ENCODE peak calls at places on chromosome 15, in eight cellular contexts. B is sigmoid colon, Z is uterus, Q is psoas muscle, J is Panc1, R is right atrium auricular region, U is hepatocyte, A is adrenal gland. Y is an unnamed sample.

GRCh38 chr15:81166949-81167816 is 29.5 kb upstream of the IL16 start:
- DNase-seq in Z (no peak), A (no peak), B (no peak), U (no peak), R (no peak), J (no peak), Q (no peak), Y (no peak)

GRCh38 chr15:85858586-85859375 is 64.1 kb upstream of the KLHL25 start:
- DNase-seq in B (peak), J (no peak), Q (peak), U (peak), A (peak), R (peak), Z (peak), Y (peak)

GRCh38 chr15:91853968-91854943 is 748 bp downstream of the SLCO3A1 start:
- DNase-seq in Z (peak), U (peak), J (no peak), A (peak), B (peak), R (no peak), Q (peak), Y (no peak)

GRCh38 chr15:34987623-34987981 is 485 bp downstream of the ZNF770 start:
- DNase-seq in A (peak), U (no peak), R (no peak), Q (no peak), J (no peak), B (no peak), Z (no peak), Y (no peak)

GRCh38 chr15:26624128-26624527 is 148.7 kb downstream of the GABRB3 start:
- DNase-seq in R (no peak), U (no peak), Z (no peak), J (no peak), B (no peak), A (no peak), Q (no peak), Y (no peak)

GRCh38 chr15:81001180-81002003 is 669 bp downstream of the TLNRD1 start:
- DNase-seq in Q (peak), B (peak), A (peak), R (peak), U (peak), Z (peak), J (no peak), Y (no peak)

GRCh38 chr15:40293905-40294895 is 11.3 kb upstream of the ANKRD63 start:
- DNase-seq in J (no peak), U (no peak), A (no peak), Q (peak), B (no peak), Z (no peak), R (no peak), Y (no peak)

GRCh38 chr15:98745179-98745578 is 96.8 kb downstream of the IGF1R start:
- DNase-seq in U (peak), J (no peak), R (no peak), Z (no peak), B (no peak), A (no peak), Q (no peak), Y (no peak)

GRCh38 chr15:41666353-41666920 is 6.2 kb downstream of the MGA start:
- DNase-seq in U (no peak), B (no peak), Z (no peak), J (no peak), A (no peak), R (no peak), Q (no peak), Y (peak)

GRCh38 chr15:56732135-56732880 is 1.0 kb downstream of the ZNF280D start:
- DNase-seq in Q (no peak), J (no peak), A (peak), B (no peak), U (no peak), Z (no peak), R (no peak), Y (no peak)

GRCh38 chr15:67184208-67184925 is 70.1 kb downstream of the AAGAB start:
- DNase-seq in B (no peak), U (no peak), A (peak), Z (no peak), J (no peak), Q (peak), R (peak), Y (no peak)

GRCh38 chr15:88249220-88249619 is 7.3 kb downstream of the NTRK3 start:
- DNase-seq in B (no peak), Z (peak), J (no peak), Q (no peak), A (no peak), U (no peak), R (no peak), Y (no peak)

GRCh38 chr15:25739687-25740121 is 123.4 kb downstream of the ATP10A start:
- DNase-seq in Z (no peak), B (no peak), R (no peak), J (no peak), Q (no peak), U (peak), A (no peak), Y (no peak)

GRCh38 chr15:60523056-60523455 is 44.1 kb upstream of the ICE2 start:
- DNase-seq in Q (no peak), A (no peak), Z (no peak), J (no peak), U (no peak), B (no peak), R (no peak), Y (no peak)

GRCh38 chr15:57064033-57064432 is 145.6 kb downstream of the TCF12 start:
- DNase-seq in A (no peak), Q (no peak), Z (no peak), R (no peak), U (no peak), J (no peak), B (no peak), Y (no peak)

GRCh38 chr15:42275780-42276395 is 2.7 kb upstream of the TMEM87A start:
- DNase-seq in B (no peak), J (no peak), R (no peak), Z (no peak), A (no peak), U (no peak), Q (no peak), Y (no peak)

DNA sequence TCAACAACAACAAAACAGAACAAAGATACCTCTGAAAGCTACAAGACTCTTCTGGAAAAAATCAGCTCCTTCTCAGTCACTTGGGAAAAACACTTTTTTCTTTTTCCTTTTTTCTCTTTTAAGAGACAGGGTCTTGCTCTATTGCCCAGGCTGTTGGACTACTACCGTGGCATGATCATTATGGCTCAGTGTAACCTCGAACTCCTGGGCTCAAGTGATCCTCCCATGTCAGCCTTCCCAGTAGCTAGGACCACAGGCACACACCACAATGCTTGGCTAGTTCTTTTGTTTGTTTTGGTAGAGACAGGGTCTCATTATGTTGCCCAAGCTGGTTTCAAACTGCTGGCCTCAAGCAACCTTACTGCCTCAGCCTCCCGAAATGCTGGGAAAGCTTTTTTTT is 12.8 kb downstream of the MYO9A start:
- DNase-seq in Q (no peak), Z (no peak), U (no peak), A (no peak), J (no peak), B (no peak), R (no peak), Y (no peak)
- H3K4me3 ChIP-seq in Q (no peak), Z (no peak), U (no peak), A (no peak), J (no peak), B (no peak), R (no peak), Y (no peak)

GRCh38 chr15:31364301-31365031 is 37.8 kb downstream of the KLF13 start:
- DNase-seq in A (no peak), B (no peak), R (no peak), J (no peak), Q (peak), Z (no peak), U (no peak), Y (no peak)

GRCh38 chr15:31365032-31365654 is 38.5 kb downstream of the KLF13 start:
- DNase-seq in B (no peak), Q (peak), U (no peak), Z (no peak), J (no peak), R (no peak), A (no peak), Y (no peak)

GRCh38 chr15:31367021-31367729 is 40.5 kb downstream of the KLF13 start:
- DNase-seq in A (no peak), U (no peak), B (no peak), J (no peak), R (no peak), Z (no peak), Q (peak), Y (no peak)

GRCh38 chr15:31366169-31366734 is 39.6 kb downstream of the KLF13 start:
- DNase-seq in Q (peak), A (peak), Z (peak), J (no peak), U (no peak), B (peak), R (no peak), Y (no peak)

DNA sequence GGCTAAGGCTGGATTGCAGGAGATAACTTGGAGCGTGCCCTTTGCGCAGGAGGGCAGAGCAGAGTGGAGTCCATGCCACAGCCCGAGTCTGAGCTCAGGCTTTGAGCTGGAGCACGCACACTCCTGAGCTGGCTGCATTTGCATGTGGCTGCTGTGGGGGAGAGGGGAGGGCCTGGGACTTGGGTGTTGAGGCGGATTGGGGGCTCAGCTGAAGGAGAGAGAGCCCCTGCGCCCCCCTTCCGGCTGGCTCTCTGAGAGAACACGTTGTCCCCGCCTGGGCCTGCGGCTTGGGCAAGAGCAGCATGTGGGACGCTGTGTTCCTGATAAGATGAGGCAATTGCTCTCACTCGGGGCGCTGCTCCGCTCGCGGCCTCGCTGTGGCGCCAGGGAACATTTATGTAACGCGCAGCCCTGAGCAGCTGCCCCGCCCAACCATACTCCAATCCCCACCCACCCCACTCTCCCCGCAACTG is 39.1 kb downstream of the KLF13 start:
- DNase-seq in B (peak), R (peak), J (no peak), Z (peak), Q (peak), U (peak), A (peak), Y (peak)
- H3K4me3 ChIP-seq in B (peak), R (peak), J (no peak), Z (peak), Q (peak), U (no peak), A (no peak), Y (no peak)

DNA sequence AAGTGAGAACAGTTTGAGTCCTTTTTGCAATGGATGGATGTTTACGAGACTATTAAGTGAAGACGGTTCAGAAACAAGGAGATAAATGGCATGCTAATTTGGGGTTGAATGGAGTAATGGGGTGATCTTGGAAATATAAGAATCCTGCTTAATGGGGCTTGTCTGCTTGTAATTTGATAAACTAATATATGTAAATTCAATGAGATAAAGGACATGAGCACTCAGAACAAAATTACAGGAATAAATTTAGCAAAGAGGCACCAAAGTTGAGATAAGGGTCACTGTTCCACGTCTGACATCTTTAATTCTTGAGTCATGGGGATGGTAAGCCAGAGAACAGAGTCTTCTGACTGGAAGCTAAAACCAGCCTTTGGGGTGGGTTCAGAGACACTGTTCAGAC is 67.7 kb upstream of the CHRNB4 start:
- DNase-seq in B (no peak), Q (no peak), A (no peak), Z (no peak), U (no peak), J (no peak), R (no peak), Y (no peak)
- H3K4me3 ChIP-seq in B (no peak), Q (no peak), A (no peak), Z (no peak), U (no peak), J (no peak), R (no peak), Y (no peak)

GRCh38 chr15:96338772-96339661 is 8.5 kb downstream of the NR2F2 start:
- DNase-seq in Z (no peak), R (no peak), B (no peak), A (no peak), U (no peak), J (no peak), Q (no peak), Y (no peak)

GRCh38 chr15:96337354-96337990 is 7.0 kb downstream of the NR2F2 start:
- DNase-seq in U (no peak), J (no peak), A (peak), Z (no peak), B (no peak), R (peak), Q (no peak), Y (no peak)

GRCh38 chr15:96339662-96340347 is 9.3 kb downstream of the NR2F2 start:
- DNase-seq in A (peak), U (no peak), R (no peak), B (no peak), Q (no peak), Z (no peak), J (no peak), Y (no peak)

GRCh38 chr15:96336643-96337353 is 6.3 kb downstream of the NR2F2 start:
- DNase-seq in R (peak), B (no peak), Q (no peak), J (no peak), U (no peak), Z (peak), A (peak), Y (no peak)

DNA sequence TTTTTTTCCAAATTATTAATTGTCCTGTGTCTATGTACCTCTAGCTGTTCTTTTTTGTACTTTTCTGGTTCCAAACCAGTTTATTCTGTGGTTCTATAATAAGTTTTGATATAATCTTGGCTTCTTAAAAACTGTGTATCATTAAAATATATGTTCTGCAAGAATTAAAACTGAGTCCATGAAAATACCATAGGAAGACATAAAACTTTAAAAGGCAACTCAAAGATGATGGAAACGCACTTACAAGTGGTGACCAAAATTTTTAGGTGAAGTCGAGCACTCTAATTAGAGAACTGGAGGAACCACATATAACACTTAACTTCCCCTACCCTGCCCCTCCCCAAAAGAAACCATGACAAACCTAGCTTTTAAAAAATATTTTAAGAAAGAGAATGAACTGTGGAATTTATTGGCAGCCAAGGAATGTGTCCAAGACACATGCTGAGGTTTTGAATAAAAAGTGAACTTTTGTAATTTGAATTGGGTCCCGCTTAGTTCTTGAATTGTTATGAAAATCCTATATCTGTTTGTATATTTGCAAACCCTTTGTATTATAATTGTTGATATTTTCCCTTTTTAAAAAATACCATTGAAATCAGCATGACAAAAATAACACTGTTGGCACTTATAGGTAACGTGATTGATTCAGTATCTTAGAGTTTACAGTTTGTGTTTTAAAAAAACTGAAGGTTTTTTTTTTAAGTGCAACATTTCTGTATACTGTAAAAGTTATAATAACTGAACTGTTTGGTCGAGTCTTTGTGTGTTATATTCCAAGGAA is 7.7 kb downstream of the NR2F2 start:
- DNase-seq in Z (no peak), A (no peak), J (no peak), R (no peak), B (no peak), U (no peak), Q (no peak), Y (no peak)
- H3K4me3 ChIP-seq in Z (peak), A (peak), J (peak), R (peak), B (peak), U (peak), Q (peak), Y (peak)

GRCh38 chr15:89332446-89332845 is 2.2 kb downstream of the POLG start:
- DNase-seq in A (no peak), J (no peak), U (no peak), Q (no peak), B (no peak), R (no peak), Z (no peak), Y (no peak)
- H3K4me3 ChIP-seq in A (no peak), J (peak), U (no peak), Q (peak), B (peak), R (no peak), Z (no peak), Y (no peak)

GRCh38 chr15:69880616-69881309 is 217.0 kb downstream of the TLE3 start:
- DNase-seq in U (no peak), Q (no peak), Z (no peak), A (no peak), B (no peak), R (no peak), J (no peak), Y (no peak)

GRCh38 chr15:69881760-69882159 is 216.0 kb downstream of the TLE3 start:
- DNase-seq in Z (no peak), Q (no peak), U (no peak), R (no peak), B (no peak), J (no peak), A (no peak), Y (no peak)

GRCh38 chr15:69885182-69886041 is 212.3 kb downstream of the TLE3 start:
- DNase-seq in Z (no peak), R (no peak), Q (no peak), J (no peak), B (no peak), U (no peak), A (no peak), Y (no peak)

GRCh38 chr15:69883306-69883705 is 214.4 kb downstream of the TLE3 start:
- DNase-seq in U (no peak), J (no peak), R (no peak), Z (no peak), B (no peak), A (no peak), Q (no peak), Y (no peak)

GRCh38 chr15:69881310-69881660 is 216.4 kb downstream of the TLE3 start:
- DNase-seq in B (no peak), R (no peak), A (no peak), U (peak), Z (no peak), J (no peak), Q (no peak), Y (no peak)
- H3K4me3 ChIP-seq in B (no peak), R (no peak), A (no peak), U (no peak), Z (no peak), J (no peak), Q (no peak), Y (no peak)

GRCh38 chr15:29560896-29561295 is 261.4 kb downstream of the TJP1 start:
- DNase-seq in R (no peak), U (no peak), B (no peak), Z (no peak), J (no peak), Q (no peak), A (no peak), Y (no peak)
- H3K4me3 ChIP-seq in R (no peak), U (no peak), B (no peak), Z (no peak), J (no peak), Q (no peak), A (no peak), Y (no peak)

DNA sequence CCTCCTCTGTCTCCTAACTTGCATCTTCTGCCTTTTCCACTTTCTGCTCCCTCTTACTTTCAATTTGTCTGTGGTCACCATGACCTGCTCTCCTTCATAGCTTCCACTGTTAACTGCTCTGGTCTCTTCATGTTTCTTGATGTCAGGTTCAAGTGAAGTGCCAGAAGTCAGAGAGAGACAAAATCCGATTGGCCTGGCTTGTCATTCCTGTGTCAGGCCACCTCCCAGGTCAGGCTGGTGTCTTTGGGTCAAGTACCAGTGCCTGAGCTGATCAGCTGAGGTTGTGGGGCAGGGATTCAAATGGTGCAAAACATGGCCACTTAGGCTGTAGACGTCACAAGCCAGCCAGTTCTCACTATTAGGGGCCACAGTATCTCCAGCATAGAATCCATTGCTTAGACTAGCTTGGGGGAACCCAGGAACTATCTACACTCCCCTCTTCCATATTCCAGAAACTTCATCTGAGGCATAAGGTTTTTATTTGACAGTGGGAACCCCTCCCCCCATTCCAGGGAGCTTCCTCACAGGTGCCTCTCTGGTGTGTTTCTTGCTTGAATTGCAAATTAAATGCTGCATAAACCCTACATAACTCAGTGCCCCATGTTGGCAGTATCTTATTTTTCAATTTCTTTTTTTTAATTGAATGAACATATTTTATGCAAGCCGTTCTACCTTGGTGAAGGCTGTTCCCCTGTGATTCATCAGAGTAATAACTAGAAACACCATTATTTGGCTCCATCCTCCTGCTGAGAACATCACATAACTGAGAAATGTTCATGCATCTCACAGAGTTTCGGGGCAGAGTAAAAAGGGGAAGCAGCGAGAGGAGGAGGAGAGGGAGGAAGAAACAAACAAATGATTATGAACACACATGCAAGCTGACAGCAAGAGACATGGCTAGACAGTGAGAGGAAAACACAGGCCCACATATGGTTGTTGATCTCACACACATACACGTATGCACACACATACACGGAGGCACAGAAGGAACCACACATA is 175.8 kb downstream of the TLE3 start:
- DNase-seq in U (no peak), Z (no peak), B (no peak), A (no peak), R (peak), Q (no peak), J (no peak), Y (no peak)
- H3K4me3 ChIP-seq in U (no peak), Z (no peak), B (no peak), A (no peak), R (no peak), Q (no peak), J (no peak), Y (no peak)

GRCh38 chr15:64731012-64731806 is 44.2 kb downstream of the RBPMS2 start:
- DNase-seq in Q (peak), Z (peak), R (peak), U (peak), J (peak), B (peak), A (peak), Y (peak)
- H3K4me3 ChIP-seq in Q (peak), Z (no peak), R (no peak), U (no peak), J (no peak), B (no peak), A (no peak), Y (no peak)

GRCh38 chr15:77346637-77347036 is 73.3 kb downstream of the PEAK1 start:
- DNase-seq in U (no peak), J (no peak), A (no peak), Q (no peak), Z (no peak), R (no peak), B (no peak), Y (no peak)
- H3K4me3 ChIP-seq in U (no peak), J (no peak), A (no peak), Q (no peak), Z (no peak), R (no peak), B (no peak), Y (no peak)

Y was measured in LNCaP clone FGC.